ENCODE peak calls at places on chromosomes 7 and 10, in four cellular contexts. B is PC-9, S is colonic mucosa, C is IMR-90. T is an unnamed sample.

GRCh38 chr10:86757110-86757790 is 831 bp downstream of the BMPR1A start:
- DNase-seq in B (peak; percentile 17), S (peak; percentile 49), C (peak; percentile 65), T (peak; percentile 81)

GRCh38 chr7:26949319-26949718 is 84.9 kb upstream of the SKAP2 start:
- DNase-seq in B (no peak), S (no peak), C (no peak), T (no peak)

GRCh38 chr7:137978464-137979237 is 23.2 kb downstream of the CREB3L2 start:
- DNase-seq in B (peak; percentile 83), S (no peak), C (peak; percentile 100), T (peak; percentile 86)

GRCh38 chr7:45663965-45664623 is 89.9 kb downstream of the ADCY1 start:
- DNase-seq in B (no peak), S (peak; percentile 9), C (no peak), T (no peak)

GRCh38 chr7:133815677-133816210 is 311.4 kb upstream of the LRGUK start:
- DNase-seq in B (no peak), S (no peak), C (peak; percentile 82), T (no peak)

GRCh38 chr10:78740976-78741375 is 327.8 kb upstream of the ZMIZ1 start:
- DNase-seq in B (no peak), S (no peak), C (no peak), T (no peak)

GRCh38 chr7:133971658-133972057 is 155.5 kb upstream of the LRGUK start:
- DNase-seq in B (no peak), S (no peak), C (no peak), T (no peak)

GRCh38 chr7:79741684-79742083 is 288.2 kb upstream of the MAGI2 start:
- DNase-seq in B (no peak), S (no peak), C (no peak), T (no peak)

GRCh38 chr7:14197280-14197679 is 207.8 kb upstream of the ETV1 start:
- DNase-seq in B (no peak), S (no peak), C (no peak), T (no peak)

GRCh38 chr7:44565097-44565794 is 8.5 kb downstream of the DDX56 start:
- DNase-seq in B (peak; percentile 78), S (peak; percentile 68), C (peak; percentile 49), T (peak; percentile 83)

GRCh38 chr7:46568420-46569116 is 647.5 kb upstream of the IGFBP3 start:
- DNase-seq in B (no peak), S (peak; percentile 37), C (no peak), T (no peak)

GRCh38 chr7:102978280-102978679 is 65.5 kb downstream of the LRRC17 start:
- DNase-seq in B (peak; percentile 59), S (no peak), C (peak; percentile 82), T (no peak)

GRCh38 chr10:18556522-18557147 is 94.8 kb downstream of the NSUN6 start:
- DNase-seq in B (no peak), S (no peak), C (no peak), T (no peak)

GRCh38 chr7:44743750-44744149 is 4.9 kb upstream of the ZMIZ2 start:
- DNase-seq in B (no peak), S (no peak), C (no peak), T (no peak)

GRCh38 chr7:106848851-106849442 is 16.1 kb upstream of the PIK3CG start:
- DNase-seq in B (no peak), S (no peak), C (peak; percentile 91), T (no peak)

GRCh38 chr10:70266701-70267100 is 17.1 kb downstream of the NPFFR1 start:
- DNase-seq in B (no peak), S (no peak), C (no peak), T (no peak)

GRCh38 chr7:155356323-155357105 is 58.8 kb downstream of the INSIG1 start:
- DNase-seq in B (peak; percentile 49), S (no peak), C (no peak), T (peak; percentile 57)

GRCh38 chr7:157411580-157411979 is 74.8 kb downstream of the DNAJB6 start:
- DNase-seq in B (peak; percentile 53), S (no peak), C (no peak), T (peak; percentile 32)

GRCh38 chr10:128804411-128804810 is 662.6 kb upstream of the MGMT start:
- DNase-seq in B (no peak), S (no peak), C (no peak), T (no peak)

DNA sequence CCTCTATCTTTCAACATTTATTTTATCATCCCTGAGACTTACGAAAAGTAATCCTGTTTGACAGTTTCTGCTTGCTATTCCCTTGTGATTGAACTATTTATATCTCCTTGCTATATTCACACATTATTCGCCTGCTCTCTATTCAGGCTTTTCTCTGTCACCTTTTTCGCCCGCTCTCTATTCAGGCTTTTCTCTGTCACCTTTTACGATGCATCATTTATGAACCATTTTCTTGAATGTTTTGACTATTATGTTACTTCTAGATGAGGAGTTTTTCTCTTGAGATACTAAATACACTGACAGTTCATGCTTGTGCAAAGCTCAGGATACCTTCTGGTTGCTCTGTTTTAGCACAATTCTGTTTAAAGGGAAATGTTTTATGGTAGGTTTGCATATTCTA is 143.3 kb upstream of the VSTM2A start:
- DNase-seq in B (no peak), S (no peak), C (no peak), T (no peak)
- TF ChIP-seq CTCF in B (no peak), S (no peak), C (no peak), T (no peak)

DNA sequence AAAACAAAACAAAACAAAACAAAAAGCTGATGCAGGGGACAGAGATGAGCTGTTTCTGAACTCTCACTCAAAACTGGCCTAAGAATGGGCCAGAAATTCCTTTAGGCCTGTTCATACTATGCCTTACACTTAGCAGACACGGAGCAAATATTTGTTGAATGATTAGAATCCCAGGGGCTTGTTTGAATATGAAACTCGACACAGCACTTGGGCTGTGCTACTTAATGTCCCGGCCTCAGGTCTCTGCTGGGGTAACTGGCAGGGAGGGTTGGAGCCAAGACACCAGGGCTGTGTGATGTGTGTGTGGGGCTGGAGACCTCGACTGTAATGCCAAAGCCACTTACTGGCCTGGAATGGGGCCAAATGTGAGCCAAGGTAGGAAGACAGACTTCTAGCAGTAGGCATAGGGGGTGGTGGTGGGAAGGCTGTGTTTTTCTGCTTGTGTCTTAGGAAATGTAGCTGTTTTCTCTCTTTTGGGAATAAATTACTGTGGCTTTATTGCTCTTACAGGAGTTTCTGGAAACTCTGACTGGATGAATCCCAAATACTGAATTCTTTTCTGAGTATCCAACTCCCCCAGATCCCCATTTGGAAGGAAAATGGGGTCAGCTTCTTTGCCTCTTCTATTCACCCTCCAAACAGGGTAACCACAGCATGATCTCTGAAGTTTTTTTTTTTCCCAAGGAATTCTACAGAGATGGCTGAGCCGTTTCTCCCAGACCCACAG is 66.7 kb downstream of the EMX2 start:
- DNase-seq in B (no peak), S (no peak), C (peak; percentile 2), T (no peak)
- H3K27ac ChIP-seq in B (no peak overlapping the region), S (no peak overlapping the region), C (no peak overlapping the region), T (no peak overlapping the region)

GRCh38 chr7:143889068-143889467 is 12.9 kb downstream of the TCAF1 start:
- DNase-seq in B (no peak), S (no peak), C (no peak), T (no peak)

GRCh38 chr7:143896667-143897066 is 5.3 kb downstream of the TCAF1 start:
- DNase-seq in B (no peak), S (no peak), C (no peak), T (no peak)

GRCh38 chr7:143890558-143890957 is 11.4 kb downstream of the TCAF1 start:
- DNase-seq in B (no peak), S (no peak), C (no peak), T (no peak)

GRCh38 chr7:143891457-143891856 is 10.5 kb downstream of the TCAF1 start:
- DNase-seq in B (no peak), S (no peak), C (no peak), T (no peak)

GRCh38 chr7:143892527-143893300 is 9.3 kb downstream of the TCAF1 start:
- DNase-seq in B (no peak), S (no peak), C (peak; percentile 18), T (no peak)
- TF ChIP-seq CTCF in B (peak; percentile 76), S (peak; percentile 25), C (peak; percentile 29), T (no peak)

GRCh38 chr10:1347962-1348772 is 292.0 kb downstream of the WDR37 start:
- DNase-seq in B (no peak), S (no peak), C (no peak), T (no peak)
- H3K27ac ChIP-seq in B (no peak overlapping the region), S (no peak overlapping the region), C (no peak overlapping the region), T (no peak overlapping the region)

T was measured in kidney.